ENCODE peak calls at places on chromosomes 16 and 17, in six cellular contexts. F is GM12878, Z is HCT116, S is SK-N-SH, O is H1, Y is K562. I is an unnamed sample.

GRCh38 chr16:84718-85452 is 6.9 kb downstream of the MPG start:
- DNase-seq in Z (no peak), F (peak; percentile 65), S (no peak), O (no peak), Y (no peak), I (no peak)

GRCh38 chr16:23045025-23045424 is 104.2 kb downstream of the USP31 start:
- DNase-seq in Z (no peak), Y (no peak), O (no peak), S (no peak), F (no peak), I (no peak)

GRCh38 chr17:4968166-4968915 is 724 bp upstream of the SPAG7 start:
- DNase-seq in F (no peak), O (peak; percentile 72), S (peak; percentile 82), Y (peak; percentile 50), Z (no peak), I (no peak)

GRCh38 chr16:47197536-47198179 is 53.9 kb upstream of the NETO2 start:
- DNase-seq in Z (no peak), O (no peak), F (no peak), S (no peak), Y (no peak), I (no peak)

GRCh38 chr17:72365857-72366415 is 245.1 kb downstream of the SOX9 start:
- DNase-seq in S (no peak), Z (no peak), Y (no peak), F (no peak), O (no peak), I (peak; percentile 40)

GRCh38 chr16:73732143-73732542 is 564.5 kb upstream of the PSMD7 start:
- DNase-seq in Y (no peak), Z (no peak), S (no peak), F (no peak), O (no peak), I (no peak)

GRCh38 chr17:6454495-6455320 is 10.5 kb downstream of the PIMREG start:
- DNase-seq in S (peak; percentile 60), Y (no peak), O (peak; percentile 73), F (no peak), Z (no peak), I (no peak)

GRCh38 chr17:50630524-50631194 is 4.0 kb upstream of the ABCC3 start:
- DNase-seq in Z (peak; percentile 59), F (no peak), O (peak; percentile 92), Y (peak; percentile 44), S (peak; percentile 89), I (peak; percentile 81)

GRCh38 chr17:280901-281300 is 71.7 kb downstream of the RPH3AL start:
- DNase-seq in F (no peak), Y (no peak), S (no peak), O (peak; percentile 38), Z (no peak), I (no peak)

GRCh38 chr17:75009139-75009724 is 3.2 kb upstream of the MRPL58 start:
- DNase-seq in F (no peak), S (no peak), Y (no peak), O (no peak), Z (no peak), I (peak; percentile 85)

GRCh38 chr17:11535231-11535630 is 63.0 kb upstream of the DNAH9 start:
- DNase-seq in F (no peak), S (no peak), Z (no peak), O (no peak), Y (no peak), I (no peak)

GRCh38 chr16:1126577-1126976 is 26.3 kb upstream of the CACNA1H start:
- DNase-seq in F (no peak), Z (no peak), Y (no peak), S (no peak), O (no peak), I (no peak)

GRCh38 chr16:2692948-2693651 is 10.8 kb downstream of the KCTD5 start:
- DNase-seq in S (no peak), O (no peak), F (no peak), Y (no peak), Z (no peak), I (no peak)

GRCh38 chr17:57957120-57957850 is 2.1 kb upstream of the CUEDC1 start:
- DNase-seq in Y (no peak), F (no peak), Z (no peak), S (peak; percentile 10), O (peak; percentile 43), I (no peak)

GRCh38 chr16:89722392-89723278 is 1.3 kb downstream of the ZNF276 start:
- DNase-seq in O (peak; percentile 62), Z (peak; percentile 56), F (no peak), S (no peak), Y (no peak), I (no peak)

GRCh38 chr17:394718-395095 is 42.1 kb upstream of the RPH3AL start:
- DNase-seq in Y (no peak), O (no peak), Z (no peak), F (no peak), S (no peak), I (no peak)

GRCh38 chr17:79125503-79125902 is 50.9 kb downstream of the ENGASE start:
- DNase-seq in F (no peak), S (peak; percentile 95), Y (no peak), Z (no peak), O (no peak), I (no peak)

GRCh38 chr17:64617125-64617780 is 44.9 kb downstream of the SMURF2 start:
- DNase-seq in O (no peak), S (no peak), Y (no peak), F (no peak), Z (no peak), I (no peak)

GRCh38 chr17:78602246-78602645 is 25.1 kb upstream of the DNAH17 start:
- DNase-seq in Y (no peak), O (no peak), S (no peak), Z (no peak), F (no peak), I (no peak)

GRCh38 chr17:81821603-81822311 is 11.3 kb downstream of the MCRIP1 start:
- DNase-seq in O (peak; percentile 80), Z (peak; percentile 40), Y (peak; percentile 91), F (no peak), S (peak; percentile 82), I (peak; percentile 97)
- TF ChIP-seq JUND in O (no peak), Z (no peak), Y (peak; percentile 55), F (no peak), S (no peak), I (no peak)

GRCh38 chr17:40173778-40174135 is 3.5 kb upstream of the RAPGEFL1 start:
- DNase-seq in Y (no peak), F (no peak), Z (no peak), O (no peak), S (no peak), I (no peak)

GRCh38 chr17:40173091-40173777 is 4.0 kb upstream of the RAPGEFL1 start:
- DNase-seq in O (no peak), F (no peak), Z (no peak), S (no peak), Y (no peak), I (no peak)

GRCh38 chr17:40167685-40168261 is 9.5 kb upstream of the RAPGEFL1 start:
- DNase-seq in Y (no peak), F (no peak), O (no peak), Z (no peak), S (no peak), I (no peak)

GRCh38 chr17:40168262-40168832 is 8.9 kb upstream of the RAPGEFL1 start:
- DNase-seq in Y (peak; percentile 51), Z (peak; percentile 28), O (peak; percentile 59), F (peak; percentile 15), S (peak; percentile 65), I (peak; percentile 62)
- TF ChIP-seq JUND in Y (peak; percentile 9), Z (no peak), O (no peak), F (no peak), S (no peak), I (no peak)

DNA sequence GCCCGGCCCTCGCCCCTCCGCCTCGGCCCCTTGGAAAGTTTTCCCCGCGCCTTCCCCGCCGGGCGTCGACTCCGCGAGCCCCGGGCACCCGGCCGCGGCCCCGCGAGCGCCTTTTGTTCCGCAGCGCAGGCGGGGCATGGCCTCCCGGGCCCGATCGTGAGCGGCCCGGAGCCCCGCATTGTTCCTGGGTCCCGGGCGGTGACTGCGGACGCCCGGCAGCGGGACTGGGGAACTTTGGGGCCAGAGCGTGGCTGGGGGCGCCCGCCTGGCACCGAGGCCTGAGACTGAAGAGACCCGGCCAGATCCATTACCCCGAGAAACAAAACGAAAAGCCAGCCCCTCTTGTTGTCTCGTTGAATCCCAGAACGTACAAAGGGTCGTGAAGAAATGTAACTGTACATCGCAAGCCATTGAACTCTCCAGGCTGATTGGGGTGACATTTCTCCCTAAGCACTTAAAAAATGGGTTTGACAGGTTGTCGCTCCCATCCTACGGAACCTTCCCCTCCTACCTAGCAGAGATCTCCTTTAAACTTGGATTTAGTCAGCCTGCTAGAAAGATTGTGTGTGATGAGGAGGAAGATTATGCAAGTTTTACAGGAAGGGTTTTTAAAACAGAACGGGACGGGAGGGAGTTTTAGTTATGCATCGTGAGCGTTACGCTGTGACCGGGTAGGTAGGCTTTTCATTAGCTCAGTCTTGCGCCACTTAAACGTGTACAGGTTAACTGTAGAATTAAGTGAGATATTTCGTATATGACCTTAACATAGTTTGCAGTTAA is 807 bp downstream of the METTL9 start:
- DNase-seq in Y (peak; percentile 33), S (peak; percentile 23), Z (no peak), O (no peak), F (peak; percentile 17), I (peak; percentile 40)
- TF ChIP-seq JUND in Y (no peak), S (no peak), Z (no peak), O (no peak), F (no peak), I (no peak)

GRCh38 chr17:38735161-38735997 is 5.2 kb downstream of the CISD3 start:
- DNase-seq in S (peak; percentile 92), F (no peak), O (peak; percentile 93), Y (peak; percentile 82), Z (no peak), I (peak; percentile 76)
- TF ChIP-seq JUND in S (no peak), F (no peak), O (no peak), Y (no peak), Z (no peak), I (no peak)

DNA sequence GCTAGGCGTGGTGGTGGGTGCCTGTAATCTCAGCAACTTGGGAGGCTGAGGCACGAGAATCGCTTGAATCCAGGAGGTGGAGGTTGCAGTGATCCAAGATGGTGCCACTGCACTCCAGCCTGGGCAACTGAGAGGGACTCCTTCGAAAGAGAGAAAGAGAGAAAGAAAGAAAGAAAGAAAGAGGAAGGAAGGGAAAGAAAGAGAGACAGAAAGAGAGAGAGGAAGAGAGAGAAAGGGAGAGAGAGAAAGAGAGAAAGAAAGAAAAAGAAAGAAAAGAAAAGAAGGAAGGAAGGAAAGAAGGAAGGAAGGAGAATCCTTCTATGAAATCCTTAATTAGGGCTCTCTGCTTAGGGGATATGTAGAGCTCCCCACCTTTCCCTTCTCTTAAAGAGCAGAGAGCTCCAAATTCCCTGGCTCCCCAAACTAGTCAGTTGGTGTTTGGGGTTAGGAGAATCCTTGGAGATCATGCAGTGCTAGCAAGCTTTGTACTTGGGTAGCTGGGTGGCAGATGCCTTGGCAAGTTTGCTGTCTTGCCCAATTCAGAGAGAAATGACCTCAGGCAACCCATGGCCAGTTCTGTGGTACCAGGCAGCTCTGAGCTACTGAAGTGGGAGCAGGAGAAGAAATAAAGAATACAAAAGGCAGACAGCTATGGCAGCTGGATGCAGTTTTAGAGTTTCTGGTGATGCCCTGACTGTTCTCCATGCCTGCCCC is 8.9 kb upstream of the HOXB13 start:
- DNase-seq in Z (no peak), Y (no peak), S (no peak), O (no peak), F (no peak), I (no peak)
- TF ChIP-seq JUND in Z (no peak), Y (no peak), S (no peak), O (no peak), F (no peak), I (no peak)

GRCh38 chr16:57016301-57016700 is 26.9 kb downstream of the NLRC5 start:
- DNase-seq in S (no peak), Y (no peak), F (no peak), Z (no peak), O (no peak), I (no peak)
- TF ChIP-seq JUND in S (no peak), Y (no peak), F (no peak), Z (no peak), O (no peak), I (no peak)

I was measured in T47D.